ENCODE peak calls at places on chromosomes 2 and 18, in six cellular contexts. C is effector memory CD4-positive, alpha-beta T cell; A is uterus; I is tibial nerve; P is psoas muscle; Z is A549. M is an unnamed sample.

GRCh38 chr2:160918909-160919503 is 241.2 kb upstream of the TANK start:
- DNase-seq in C (peak; percentile 3), A (no peak), I (no peak), P (peak; percentile 42), Z (peak; percentile 60), M (no peak)

GRCh38 chr2:3445891-3446290 is 66.4 kb downstream of the TRAPPC12 start:
- DNase-seq in C (no peak), A (no peak), I (no peak), P (no peak), Z (no peak), M (no peak)

GRCh38 chr2:232636788-232637420 is 3.5 kb downstream of the EFHD1 start:
- DNase-seq in C (no peak), A (no peak), I (no peak), P (no peak), Z (no peak), M (no peak)

GRCh38 chr2:207777124-207777523 is 7.4 kb upstream of the FZD5 start:
- DNase-seq in C (no peak), A (no peak), I (no peak), P (no peak), Z (no peak), M (no peak)

GRCh38 chr2:21072477-21073242 is 28.8 kb upstream of the APOB start:
- DNase-seq in C (no peak), A (no peak), I (no peak), P (no peak), Z (no peak), M (no peak)

GRCh38 chr2:203740741-203741363 is 34.4 kb downstream of the CD28 start:
- DNase-seq in C (no peak), A (no peak), I (no peak), P (no peak), Z (no peak), M (no peak)

GRCh38 chr2:100281521-100282438 is 40.5 kb downstream of the LONRF2 start:
- DNase-seq in C (no peak), A (peak; percentile 83), I (no peak), P (no peak), Z (no peak), M (peak; percentile 81)

GRCh38 chr2:195700480-195700879 is 43.5 kb downstream of the SLC39A10 start:
- DNase-seq in C (no peak), A (no peak), I (no peak), P (no peak), Z (no peak), M (no peak)

GRCh38 chr2:9565436-9566153 is 10.0 kb upstream of the ADAM17 start:
- DNase-seq in C (no peak), A (peak; percentile 87), I (peak; percentile 79), P (peak; percentile 75), Z (peak; percentile 85), M (no peak)

GRCh38 chr18:60984496-60984895 is 348.7 kb upstream of the CDH20 start:
- DNase-seq in C (no peak), A (no peak), I (no peak), P (no peak), Z (no peak), M (no peak)

GRCh38 chr18:55034742-55035141 is 75.5 kb upstream of the CCDC68 start:
- DNase-seq in C (no peak), A (no peak), I (no peak), P (no peak), Z (no peak), M (no peak)
- H3K4me3 ChIP-seq in C (no peak overlapping the region), A (no peak overlapping the region), I (no peak overlapping the region), P (no peak overlapping the region), Z (no peak overlapping the region), M (no peak overlapping the region)

GRCh38 chr2:181394741-181395437 is 62.3 kb upstream of the ITGA4 start:
- DNase-seq in C (no peak), A (no peak), I (no peak), P (no peak), Z (no peak), M (no peak)

GRCh38 chr2:181395871-181396574 is 61.2 kb upstream of the ITGA4 start:
- DNase-seq in C (no peak), A (no peak), I (no peak), P (no peak), Z (no peak), M (no peak)

GRCh38 chr2:181398000-181398399 is 59.2 kb upstream of the ITGA4 start:
- DNase-seq in C (no peak), A (no peak), I (no peak), P (no peak), Z (no peak), M (no peak)

GRCh38 chr2:181397331-181397730 is 59.9 kb upstream of the ITGA4 start:
- DNase-seq in C (no peak), A (no peak), I (no peak), P (no peak), Z (no peak), M (no peak)

DNA sequence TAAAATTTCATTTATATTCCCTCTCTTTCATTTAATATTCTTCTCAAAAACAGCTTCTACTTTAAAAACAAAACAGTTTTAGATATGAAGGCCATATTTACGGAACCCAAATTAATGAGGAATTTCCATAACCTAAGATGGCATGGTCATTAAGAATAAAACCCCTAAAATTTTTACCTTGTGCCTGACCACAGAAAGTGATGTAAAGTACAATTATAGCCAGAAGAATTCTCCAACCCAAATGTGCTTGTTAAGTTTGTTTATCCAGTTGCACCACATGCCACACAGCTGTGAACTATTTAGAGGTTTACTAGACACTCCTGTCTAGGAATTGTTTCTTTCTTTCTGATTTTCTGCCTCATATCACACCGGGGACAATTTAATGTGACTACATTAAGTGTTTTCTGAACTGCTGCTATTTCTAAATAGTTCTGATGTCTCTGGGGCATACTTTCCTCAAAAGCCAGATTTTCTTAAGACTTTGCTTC is 60.6 kb upstream of the ITGA4 start:
- DNase-seq in C (no peak), A (no peak), I (no peak), P (no peak), Z (no peak), M (no peak)
- H3K27ac ChIP-seq in C (no peak overlapping the region), A (no peak overlapping the region), I (no peak overlapping the region), P (no peak overlapping the region), Z (no peak overlapping the region), M (no peak overlapping the region)

GRCh38 chr2:28270456-28271146 is 122.1 kb upstream of the FOSL2 start:
- DNase-seq in C (no peak), A (no peak), I (no peak), P (no peak), Z (no peak), M (no peak)

GRCh38 chr2:28267282-28267681 is 125.4 kb upstream of the FOSL2 start:
- DNase-seq in C (no peak), A (no peak), I (no peak), P (no peak), Z (no peak), M (no peak)

GRCh38 chr2:28271231-28271913 is 121.3 kb upstream of the FOSL2 start:
- DNase-seq in C (no peak), A (no peak), I (no peak), P (no peak), Z (no peak), M (no peak)

GRCh38 chr2:28269019-28269784 is 123.5 kb upstream of the FOSL2 start:
- DNase-seq in C (no peak), A (no peak), I (no peak), P (no peak), Z (peak; percentile 86), M (no peak)

DNA sequence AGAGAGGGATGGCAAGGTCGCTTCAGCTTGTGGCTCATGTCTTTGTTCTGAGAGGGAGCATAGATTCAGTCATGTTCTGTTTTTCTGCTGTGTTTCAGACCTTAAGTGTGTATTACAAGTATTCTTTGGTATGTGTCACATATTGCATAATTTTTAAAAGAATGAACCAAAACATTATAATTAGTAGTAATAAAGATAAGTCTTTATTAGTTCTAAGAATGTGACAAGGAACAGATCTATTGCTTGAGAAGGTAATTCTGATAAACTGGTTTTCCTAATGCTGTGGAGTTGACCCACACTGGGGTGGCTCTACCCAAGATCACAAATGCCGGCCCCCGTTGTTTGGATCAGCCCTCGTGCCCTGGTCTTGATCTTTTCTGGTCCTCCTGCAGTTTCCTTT is 124.3 kb upstream of the FOSL2 start:
- DNase-seq in C (no peak), A (no peak), I (no peak), P (no peak), Z (no peak), M (no peak)
- H3K4me3 ChIP-seq in C (no peak overlapping the region), A (no peak overlapping the region), I (no peak overlapping the region), P (no peak overlapping the region), Z (no peak overlapping the region), M (no peak overlapping the region)

DNA sequence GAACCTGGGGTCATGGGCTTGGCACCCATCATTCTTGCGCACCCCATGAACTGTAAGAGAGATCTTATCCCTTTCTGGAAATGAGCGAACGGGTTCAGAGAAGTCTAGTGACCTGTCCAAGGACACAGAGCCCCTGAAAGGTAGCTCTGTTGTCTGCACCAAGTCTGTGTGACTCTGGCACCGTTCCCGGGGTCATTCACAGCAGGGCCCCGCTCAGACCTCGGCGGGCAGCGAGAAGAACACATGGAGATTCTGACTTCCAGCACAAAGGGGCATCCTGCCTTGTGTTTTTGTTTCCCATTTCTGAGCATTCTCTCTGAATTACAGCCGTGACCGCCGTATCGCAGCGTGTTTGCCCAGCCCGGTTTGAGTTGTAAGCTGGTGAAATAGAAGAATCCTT is 231.7 kb downstream of the KLHL29 start:
- DNase-seq in C (no peak), A (no peak), I (no peak), P (no peak), Z (no peak), M (no peak)
- H3K27ac ChIP-seq in C (no peak overlapping the region), A (peak overlapping the region; percentile 87), I (peak overlapping the region; percentile 89), P (peak overlapping the region; percentile 69), Z (no peak overlapping the region), M (peak overlapping the region; percentile 80)

DNA sequence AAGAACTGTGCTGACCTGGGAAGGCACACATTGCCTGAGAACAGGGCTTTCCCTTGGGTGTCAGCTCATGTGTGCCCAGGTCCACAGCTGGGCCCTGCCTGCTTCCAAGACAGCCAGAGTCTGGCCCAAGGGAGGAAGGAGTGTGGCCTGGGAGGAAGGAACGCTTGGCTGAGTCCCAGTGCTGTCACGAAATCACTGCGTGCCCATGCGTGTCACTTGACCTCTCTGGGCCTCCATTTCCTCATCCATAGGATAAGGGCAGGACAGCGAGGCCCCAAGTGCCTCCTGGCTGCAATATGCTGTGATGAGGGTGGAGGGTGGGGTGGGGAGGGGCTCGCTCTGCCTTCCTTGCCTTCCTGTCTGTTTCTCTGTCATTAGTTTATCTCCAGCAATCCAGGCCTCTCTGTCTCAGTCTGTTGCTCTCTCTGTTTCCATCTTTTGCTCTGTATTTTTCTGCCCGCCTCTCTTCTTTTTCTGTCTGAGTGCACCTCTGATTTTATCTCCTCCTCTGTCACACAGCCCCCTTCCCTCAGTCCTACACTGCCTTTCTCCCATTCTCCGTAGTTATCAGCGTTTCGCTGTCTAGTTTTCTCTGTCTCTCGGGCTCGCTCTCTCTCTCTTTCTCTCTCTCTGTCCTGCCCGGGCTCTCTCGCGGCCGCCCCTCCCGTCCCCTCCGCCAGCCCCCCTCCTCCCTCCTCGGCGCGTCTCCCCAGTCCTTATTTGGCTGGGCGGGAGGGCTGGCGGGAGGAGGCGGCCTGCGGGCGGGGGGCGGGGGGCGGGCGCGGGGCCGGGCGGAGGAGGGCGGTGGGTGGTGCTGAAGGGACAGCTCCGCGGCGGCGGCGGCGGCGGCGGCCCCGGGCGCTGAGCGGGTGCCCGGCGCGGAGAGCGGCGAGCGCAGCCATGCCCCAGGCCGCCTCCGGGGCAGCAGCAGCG is at the start of gene KCNK3:
- DNase-seq in C (no peak), A (peak; percentile 61), I (no peak), P (peak; percentile 48), Z (no peak), M (no peak)
- H3K4me3 ChIP-seq in C (no peak within 1 kb of the TSS), A (peak within 1 kb of the TSS; percentile 38), I (peak within 1 kb of the TSS; percentile 21), P (peak within 1 kb of the TSS; percentile 43), Z (peak within 1 kb of the TSS; percentile 36), M (peak within 1 kb of the TSS; percentile 48)

GRCh38 chr2:145067631-145068030 is 547.7 kb upstream of the ZEB2 start:
- DNase-seq in C (no peak), A (no peak), I (no peak), P (no peak), Z (no peak), M (no peak)
- H3K27ac ChIP-seq in C (no peak overlapping the region), A (no peak overlapping the region), I (peak overlapping the region; percentile 78), P (peak overlapping the region; percentile 68), Z (no peak overlapping the region), M (peak overlapping the region; percentile 95)